ENCODE peak calls at places on chromosomes 3 and 15, in four cellular contexts. A, X, Q and N are unnamed samples.
A peak's percentile ranks its signal among the peaks of the same experiment; 100 is the strongest.

GRCh38 chr3:7144696-7145308 is 283.9 kb downstream of the GRM7 start:
- DNase-seq in A (no peak), X (no peak), Q (no peak), N (peak; percentile 30)

GRCh38 chr3:13299531-13300155 is 120.5 kb downstream of the NUP210 start:
- DNase-seq in A (no peak), X (no peak), Q (peak; percentile 4), N (no peak)

GRCh38 chr3:178059836-178060235 is 476.4 kb upstream of the KCNMB2 start:
- DNase-seq in A (peak; percentile 53), X (no peak), Q (no peak), N (no peak)

GRCh38 chr15:93035092-93035915 is 53.7 kb downstream of the RGMA start:
- DNase-seq in A (no peak), X (no peak), Q (no peak), N (no peak)

GRCh38 chr3:4520013-4520881 is 27.1 kb downstream of the ITPR1 start:
- DNase-seq in A (no peak), X (no peak), Q (no peak), N (no peak)

GRCh38 chr3:148975696-148976095 is 15.6 kb upstream of the GYG1 start:
- DNase-seq in A (no peak), X (no peak), Q (no peak), N (no peak)

GRCh38 chr3:21621396-21621695 is 129.7 kb downstream of the ZNF385D start:
- DNase-seq in A (peak; percentile 20), X (no peak), Q (no peak), N (no peak)

GRCh38 chr15:48318131-48318530 is 13.1 kb upstream of the DUT start:
- DNase-seq in A (no peak), X (no peak), Q (no peak), N (no peak)

GRCh38 chr15:34753236-34753894 is 1.4 kb downstream of the GJD2 start:
- DNase-seq in A (peak; percentile 77), X (no peak), Q (peak; percentile 52), N (peak; percentile 37)

GRCh38 chr3:9206287-9206686 is 43.2 kb downstream of the SRGAP3 start:
- DNase-seq in A (no peak), X (no peak), Q (no peak), N (no peak)

GRCh38 chr3:108293858-108294257 is 2.5 kb upstream of the HHLA2 start:
- DNase-seq in A (no peak), X (no peak), Q (no peak), N (no peak)

GRCh38 chr3:49153349-49153912 is 12.7 kb downstream of the CCDC71 start:
- DNase-seq in A (no peak), X (no peak), Q (no peak), N (no peak)

GRCh38 chr3:64954995-64955636 is 267.3 kb upstream of the ADAMTS9 start:
- DNase-seq in A (no peak), X (no peak), Q (peak; percentile 55), N (no peak)

GRCh38 chr3:16884084-16884747 is 539 bp upstream of the PLCL2 start:
- DNase-seq in A (peak; percentile 27), X (peak; percentile 79), Q (peak; percentile 74), N (peak; percentile 99)

GRCh38 chr3:27661813-27662212 is 60.3 kb downstream of the EOMES start:
- DNase-seq in A (no peak), X (no peak), Q (no peak), N (no peak)

GRCh38 chr3:52221141-52221562 is 4.3 kb downstream of the TLR9 start:
- DNase-seq in A (no peak), X (no peak), Q (no peak), N (no peak)

GRCh38 chr3:171715155-171715554 is 95.1 kb downstream of the PLD1 start:
- DNase-seq in A (no peak), X (no peak), Q (no peak), N (no peak)

GRCh38 chr3:127728417-127728816 is 55.7 kb downstream of the ABTB1 start:
- DNase-seq in A (no peak), X (no peak), Q (no peak), N (no peak)

GRCh38 chr15:65332662-65333440 is 28.4 kb downstream of the RNU5B-1 start:
- DNase-seq in A (no peak), X (no peak), Q (no peak), N (no peak)

GRCh38 chr3:52848617-52849016 is 13.8 kb upstream of the MUSTN1 start:
- DNase-seq in A (peak; percentile 85), X (no peak), Q (no peak), N (no peak)

GRCh38 chr3:87507753-87508152 is 231.4 kb upstream of the POU1F1 start:
- DNase-seq in A (no peak), X (no peak), Q (no peak), N (no peak)

GRCh38 chr3:75136100-75136897 is 521.8 kb upstream of the CNTN3 start:
- DNase-seq in A (no peak), X (no peak), Q (no peak), N (peak; percentile 17)

GRCh38 chr3:117692416-117692995 is 982.9 kb downstream of the TUSC7 start:
- DNase-seq in A (peak; percentile 74), X (no peak), Q (no peak), N (no peak)

GRCh38 chr3:133857767-133858166 is 37.9 kb downstream of the RAB6B start:
- DNase-seq in A (no peak), X (no peak), Q (no peak), N (no peak)

GRCh38 chr15:51708013-51708412 is 26.7 kb downstream of the SCG3 start:
- DNase-seq in A (no peak), X (no peak), Q (no peak), N (no peak)

GRCh38 chr3:85313380-85313779 is 354.6 kb downstream of the CADM2 start:
- DNase-seq in A (no peak), X (no peak), Q (no peak), N (no peak)

GRCh38 chr15:44738340-44738984 is 2.1 kb downstream of the TRIM69 start:
- DNase-seq in A (peak; percentile 66), X (no peak), Q (no peak), N (peak; percentile 19)

GRCh38 chr3:191353022-191353777 is 22.9 kb upstream of the UTS2B start:
- DNase-seq in A (no peak), X (no peak), Q (no peak), N (no peak)

GRCh38 chr3:20405731-20406130 is 219.7 kb upstream of the SGO1 start:
- DNase-seq in A (peak; percentile 33), X (no peak), Q (no peak), N (peak; percentile 37)

GRCh38 chr15:66901336-66902100 is 163.9 kb upstream of the SMAD3 start:
- DNase-seq in A (peak; percentile 77), X (no peak), Q (no peak), N (no peak)